ENCODE peak calls at places on chromosomes 3 and 15, in seven cellular contexts. G is A549, X is uterus, N is body of pancreas, F is IMR-90, V is heart left ventricle, A is HepG2. R is an unnamed sample.

GRCh38 chr3:161171113-161171512 is 50.0 kb upstream of the NMD3 start:
- DNase-seq in G (no peak), X (peak; percentile 57), N (peak; percentile 11), F (peak; percentile 72), V (peak; percentile 61), A (no peak), R (peak; percentile 43)

GRCh38 chr3:66473637-66474036 is 27.2 kb downstream of the LRIG1 start:
- DNase-seq in G (no peak), X (no peak), N (no peak), F (peak; percentile 86), V (no peak), A (no peak), R (no peak)

GRCh38 chr15:31905054-31905453 is 125.3 kb upstream of the CHRNA7 start:
- DNase-seq in G (no peak), X (no peak), N (no peak), F (no peak), V (no peak), A (no peak), R (no peak)

GRCh38 chr15:80579611-80580010 is 115.5 kb upstream of the ABHD17C start:
- DNase-seq in G (no peak), X (no peak), N (no peak), F (no peak), V (no peak), A (no peak), R (no peak)

GRCh38 chr3:13229291-13229949 is 156.2 kb upstream of the IQSEC1 start:
- DNase-seq in G (peak; percentile 58), X (no peak), N (peak; percentile 34), F (peak; percentile 7), V (no peak), A (peak; percentile 37), R (no peak)

GRCh38 chr15:76341366-76342045 is 4.9 kb downstream of the ISL2 start:
- DNase-seq in G (no peak), X (no peak), N (peak; percentile 24), F (no peak), V (no peak), A (no peak), R (no peak)

GRCh38 chr15:72020799-72021198 is 97.2 kb downstream of the MYO9A start:
- DNase-seq in G (no peak), X (no peak), N (no peak), F (no peak), V (no peak), A (no peak), R (no peak)

GRCh38 chr3:105791919-105792786 is 76.7 kb downstream of the CBLB start:
- DNase-seq in G (peak; percentile 35), X (peak; percentile 81), N (peak; percentile 40), F (peak; percentile 96), V (peak; percentile 58), A (peak; percentile 60), R (peak; percentile 8)

GRCh38 chr3:139202226-139202958 is 141.4 kb upstream of the MRPS22 start:
- DNase-seq in G (no peak), X (no peak), N (peak; percentile 82), F (no peak), V (peak; percentile 20), A (peak; percentile 46), R (no peak)

GRCh38 chr3:13857702-13858380 is 22.0 kb downstream of the WNT7A start:
- DNase-seq in G (no peak), X (no peak), N (no peak), F (no peak), V (no peak), A (no peak), R (no peak)

GRCh38 chr3:100226712-100227429 is 33.9 kb upstream of the TBC1D23 start:
- DNase-seq in G (no peak), X (no peak), N (no peak), F (peak; percentile 68), V (peak; percentile 14), A (no peak), R (no peak)

GRCh38 chr3:196867155-196867506 is 589 bp upstream of the SENP5 start:
- DNase-seq in G (no peak), X (no peak), N (no peak), F (no peak), V (no peak), A (no peak), R (no peak)

GRCh38 chr3:56930706-56931105 is 129.0 kb upstream of the ARHGEF3 start:
- DNase-seq in G (no peak), X (no peak), N (no peak), F (no peak), V (no peak), A (no peak), R (peak; percentile 34)

GRCh38 chr15:92801774-92802464 is 98.2 kb upstream of the CHD2 start:
- DNase-seq in G (no peak), X (no peak), N (peak; percentile 47), F (peak; percentile 94), V (no peak), A (peak; percentile 14), R (no peak)

GRCh38 chr15:46260937-46261336 is 626.1 kb downstream of the SQOR start:
- DNase-seq in G (no peak), X (no peak), N (no peak), F (no peak), V (no peak), A (no peak), R (no peak)

GRCh38 chr15:99320374-99321215 is 69.3 kb downstream of the LRRC28 start:
- DNase-seq in G (no peak), X (no peak), N (no peak), F (no peak), V (no peak), A (no peak), R (no peak)

GRCh38 chr15:80110920-80111319 is 41.9 kb upstream of the FAH start:
- DNase-seq in G (no peak), X (no peak), N (no peak), F (no peak), V (no peak), A (no peak), R (no peak)

GRCh38 chr3:197555281-197556261 is at the start of gene BDH1:
- DNase-seq in G (no peak), X (peak; percentile 24), N (peak; percentile 32), F (no peak), V (no peak), A (no peak), R (no peak)

DNA sequence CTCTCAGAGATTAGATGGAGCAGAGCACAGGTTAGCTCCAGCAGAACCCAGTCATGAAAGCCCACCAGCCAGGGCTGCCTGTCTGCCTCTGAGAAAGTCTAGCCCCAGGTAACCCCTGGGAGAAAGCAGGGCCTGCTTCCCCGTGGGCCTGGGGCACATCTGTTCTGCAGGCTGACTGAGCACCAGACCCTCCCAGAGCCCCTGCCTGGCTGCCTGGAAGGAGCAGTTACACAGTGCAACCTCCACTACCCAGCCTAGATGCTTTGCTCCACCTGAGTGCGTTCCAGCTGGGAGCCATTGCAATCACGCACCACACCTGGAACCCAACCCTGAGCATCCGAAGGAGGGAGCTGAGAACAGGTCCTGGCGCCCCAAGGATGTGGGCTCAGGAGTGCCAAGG is 24.7 kb upstream of the OR5K4 start:
- DNase-seq in G (no peak), X (no peak), N (no peak), F (no peak), V (no peak), A (no peak), R (no peak)
- TF ChIP-seq POLR2A in G (no peak), X (no peak), N (no peak), F (no peak), V (no peak), A (no peak), R (no peak)

GRCh38 chr3:39166932-39167532 is 13.6 kb upstream of the CSRNP1 start:
- DNase-seq in G (no peak), X (peak; percentile 33), N (no peak), F (peak; percentile 93), V (peak; percentile 11), A (no peak), R (no peak)

GRCh38 chr3:39168156-39168780 is 14.9 kb upstream of the CSRNP1 start:
- DNase-seq in G (no peak), X (no peak), N (no peak), F (no peak), V (no peak), A (no peak), R (no peak)

GRCh38 chr3:39165518-39165917 is 12.1 kb upstream of the CSRNP1 start:
- DNase-seq in G (no peak), X (no peak), N (no peak), F (no peak), V (no peak), A (no peak), R (no peak)

GRCh38 chr3:39166134-39166710 is 12.8 kb upstream of the CSRNP1 start:
- DNase-seq in G (no peak), X (no peak), N (no peak), F (peak; percentile 94), V (peak; percentile 30), A (no peak), R (peak; percentile 51)

DNA sequence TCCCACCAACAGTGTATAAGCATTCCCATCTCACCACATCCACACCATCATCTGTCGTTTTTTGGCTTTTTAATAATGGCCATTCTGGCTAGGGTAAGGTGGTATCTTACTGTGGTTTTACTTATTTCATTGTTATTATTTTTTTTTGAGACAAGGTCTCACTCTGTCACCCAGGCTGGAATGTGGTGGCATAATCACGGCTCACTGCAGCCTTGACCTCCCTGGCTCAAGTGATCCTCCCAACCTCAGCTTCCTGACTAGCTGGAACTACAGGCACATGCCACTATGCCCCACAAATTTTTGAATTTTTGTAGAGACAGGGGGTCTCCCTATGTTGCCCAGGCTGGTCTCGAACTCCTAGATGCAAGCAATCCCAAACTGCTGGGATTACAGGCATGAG is 11.0 kb upstream of the CSRNP1 start:
- DNase-seq in G (no peak), X (no peak), N (no peak), F (no peak), V (no peak), A (no peak), R (no peak)
- TF ChIP-seq POLR2A in G (no peak), X (no peak), N (no peak), F (no peak), V (no peak), A (no peak), R (no peak)

DNA sequence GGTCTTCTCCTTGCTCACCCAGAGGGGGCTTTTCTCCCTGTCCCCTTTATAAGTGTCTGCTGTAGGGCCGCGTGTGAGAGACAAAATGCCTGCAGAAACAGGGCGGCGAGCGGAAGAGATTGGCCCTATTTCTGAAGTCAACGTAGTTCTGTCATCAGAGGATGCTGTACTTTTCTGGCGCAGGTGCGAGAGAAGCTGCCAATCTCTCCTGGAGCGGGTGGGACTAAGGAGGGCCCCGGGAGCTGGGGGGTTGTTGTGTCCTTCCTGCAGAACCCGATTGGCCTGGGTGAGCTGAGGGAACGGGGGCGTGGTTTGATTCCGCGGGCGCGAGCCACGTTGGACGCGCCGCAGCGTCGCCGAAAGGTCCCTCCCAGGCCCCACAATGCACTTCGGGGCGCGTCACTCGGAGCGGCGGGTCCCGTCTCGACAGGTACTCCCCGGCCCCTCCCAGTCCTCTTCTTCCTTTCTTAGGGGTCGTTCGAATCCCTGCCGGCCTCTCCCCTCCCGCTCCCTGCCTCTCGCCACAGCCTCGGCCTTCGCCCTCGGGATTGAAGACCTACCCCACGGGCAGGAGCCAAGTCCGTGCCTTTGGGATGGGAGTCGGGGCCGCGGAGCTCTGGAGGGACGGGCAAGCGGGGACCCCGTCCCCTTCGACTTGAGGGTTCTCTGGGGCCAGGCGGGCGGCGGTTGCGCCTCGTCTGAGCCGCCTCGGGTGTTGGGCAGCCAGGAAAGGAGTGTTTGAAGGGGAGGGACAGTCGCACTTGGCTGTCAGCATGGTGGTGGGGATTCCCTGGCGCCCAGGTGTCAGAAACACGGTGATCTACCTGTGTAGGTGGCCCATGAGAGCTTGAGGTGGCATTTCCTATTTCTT is at the start of gene SEC22A:
- DNase-seq in G (peak; percentile 90), X (peak; percentile 90), N (peak; percentile 96), F (peak; percentile 89), V (peak; percentile 93), A (peak; percentile 91), R (peak; percentile 94)
- TF ChIP-seq POLR2A in G (peak; percentile 71), X (peak; percentile 66), N (peak; percentile 88), F (peak; percentile 81), V (no peak), A (peak; percentile 87), R (peak; percentile 77)

GRCh38 chr3:61875488-61875887 is 314.1 kb downstream of the PTPRG start:
- DNase-seq in G (no peak), X (no peak), N (no peak), F (no peak), V (no peak), A (no peak), R (no peak)
- TF ChIP-seq POLR2A in G (no peak), X (no peak), N (no peak), F (no peak), V (no peak), A (no peak), R (no peak)